ENCODE peak calls at places on chromosome 22, in ten cellular contexts. K, W, V, P, T, O, B, H, Z and Q are unnamed samples.

GRCh38 chr22:32951807-32952153 is 106.4 kb downstream of the SYN3 start:
- DNase-seq in B (no peak), P (no peak), Z (peak), O (no peak), W (no peak), T (no peak), K (no peak), H (no peak), V (no peak), Q (no peak)

GRCh38 chr22:34102633-34103032 is 182.4 kb upstream of the LARGE1 start:
- DNase-seq in W (no peak), O (no peak), B (no peak), V (no peak), Z (no peak), T (no peak), H (no peak), P (no peak), K (no peak), Q (no peak)

GRCh38 chr22:31082606-31083376 is 1.7 kb downstream of the SMTN start:
- DNase-seq in P (peak), K (no peak), O (peak), Z (no peak), W (peak), B (peak), H (peak), V (peak), T (peak), Q (no peak)

GRCh38 chr22:32788884-32789624 is 12.5 kb upstream of the TIMP3 start:
- DNase-seq in P (peak), O (no peak), Z (no peak), W (no peak), V (no peak), T (no peak), K (no peak), H (no peak), B (no peak), Q (no peak)

GRCh38 chr22:49717322-49717919 is 110.3 kb downstream of the BRD1 start:
- DNase-seq in P (no peak), Z (no peak), T (no peak), H (no peak), O (no peak), B (no peak), V (no peak), W (no peak), K (no peak), Q (no peak)

GRCh38 chr22:46061431-46062231 is 84.7 kb upstream of the WNT7B start:
- DNase-seq in Z (peak), T (no peak), O (no peak), K (no peak), P (no peak), W (no peak), V (peak), H (no peak), B (peak), Q (no peak)

GRCh38 chr22:42997577-42997976 is 17.4 kb downstream of the PACSIN2 start:
- DNase-seq in B (peak), T (no peak), P (no peak), W (no peak), O (no peak), H (no peak), K (no peak), Z (no peak), V (no peak), Q (no peak)

GRCh38 chr22:18110944-18111758 is 542 bp downstream of the TUBA8 start:
- DNase-seq in P (no peak), T (no peak), H (no peak), V (peak), O (no peak), W (no peak), Z (no peak), K (peak), B (no peak), Q (no peak)

GRCh38 chr22:29014773-29015172 is 46.9 kb downstream of the C22orf31 start:
- DNase-seq in W (no peak), B (no peak), Z (no peak), V (no peak), P (no peak), H (no peak), O (no peak), T (no peak), K (no peak), Q (no peak)

GRCh38 chr22:27198518-27199035 is 541.2 kb downstream of the MIAT start:
- DNase-seq in T (no peak), B (no peak), Z (no peak), O (no peak), K (no peak), W (no peak), H (no peak), V (no peak), P (no peak), Q (no peak)

GRCh38 chr22:38086001-38086845 is 2.2 kb upstream of the SLC16A8 start:
- DNase-seq in B (no peak), K (no peak), P (no peak), W (no peak), V (no peak), H (no peak), T (no peak), Z (peak), O (no peak), Q (no peak)

GRCh38 chr22:42376721-42377177 is 55.5 kb downstream of the NFAM1 start:
- DNase-seq in T (no peak), Z (peak), O (peak), H (no peak), W (peak), B (peak), V (no peak), P (peak), K (peak), Q (no peak)

GRCh38 chr22:47146941-47147340 is 384.5 kb downstream of the TBC1D22A start:
- DNase-seq in P (no peak), O (no peak), H (no peak), Z (no peak), K (peak), B (no peak), T (no peak), V (no peak), W (no peak), Q (no peak)

GRCh38 chr22:48905206-48905975 is 922.3 kb downstream of the BRD1 start:
- DNase-seq in V (no peak), K (no peak), W (no peak), T (no peak), B (no peak), O (no peak), Z (peak), H (no peak), P (no peak), Q (no peak)

GRCh38 chr22:42863349-42863911 is 6.4 kb upstream of the ARFGAP3 start:
- DNase-seq in K (no peak), O (no peak), T (peak), Z (no peak), P (peak), H (no peak), B (peak), W (no peak), V (no peak), Q (no peak)

GRCh38 chr22:50178871-50179869 is 6.5 kb upstream of the TRABD start:
- DNase-seq in O (no peak), W (no peak), Z (peak), K (no peak), B (no peak), P (no peak), T (no peak), H (no peak), V (no peak), Q (no peak)

GRCh38 chr22:46079861-46080821 is 70.2 kb upstream of the PPARA start:
- DNase-seq in Z (peak), O (no peak), P (peak), B (peak), T (no peak), W (peak), V (no peak), H (no peak), K (peak), Q (no peak)

GRCh38 chr22:37775785-37776638 is 31.7 kb upstream of the GCAT start:
- DNase-seq in V (no peak), B (peak), P (peak), O (no peak), K (no peak), W (no peak), H (no peak), Z (no peak), T (no peak), Q (no peak)

GRCh38 chr22:36510966-36511881 is 4.4 kb upstream of the FOXRED2 start:
- DNase-seq in K (no peak), P (peak), W (no peak), Z (no peak), H (no peak), V (peak), T (no peak), O (no peak), B (peak), Q (peak)

GRCh38 chr22:17120711-17121234 is 387 bp downstream of the TMEM121B start:
- DNase-seq in K (peak), B (no peak), Z (no peak), W (no peak), P (peak), H (no peak), V (peak), O (no peak), T (no peak), Q (no peak)

DNA sequence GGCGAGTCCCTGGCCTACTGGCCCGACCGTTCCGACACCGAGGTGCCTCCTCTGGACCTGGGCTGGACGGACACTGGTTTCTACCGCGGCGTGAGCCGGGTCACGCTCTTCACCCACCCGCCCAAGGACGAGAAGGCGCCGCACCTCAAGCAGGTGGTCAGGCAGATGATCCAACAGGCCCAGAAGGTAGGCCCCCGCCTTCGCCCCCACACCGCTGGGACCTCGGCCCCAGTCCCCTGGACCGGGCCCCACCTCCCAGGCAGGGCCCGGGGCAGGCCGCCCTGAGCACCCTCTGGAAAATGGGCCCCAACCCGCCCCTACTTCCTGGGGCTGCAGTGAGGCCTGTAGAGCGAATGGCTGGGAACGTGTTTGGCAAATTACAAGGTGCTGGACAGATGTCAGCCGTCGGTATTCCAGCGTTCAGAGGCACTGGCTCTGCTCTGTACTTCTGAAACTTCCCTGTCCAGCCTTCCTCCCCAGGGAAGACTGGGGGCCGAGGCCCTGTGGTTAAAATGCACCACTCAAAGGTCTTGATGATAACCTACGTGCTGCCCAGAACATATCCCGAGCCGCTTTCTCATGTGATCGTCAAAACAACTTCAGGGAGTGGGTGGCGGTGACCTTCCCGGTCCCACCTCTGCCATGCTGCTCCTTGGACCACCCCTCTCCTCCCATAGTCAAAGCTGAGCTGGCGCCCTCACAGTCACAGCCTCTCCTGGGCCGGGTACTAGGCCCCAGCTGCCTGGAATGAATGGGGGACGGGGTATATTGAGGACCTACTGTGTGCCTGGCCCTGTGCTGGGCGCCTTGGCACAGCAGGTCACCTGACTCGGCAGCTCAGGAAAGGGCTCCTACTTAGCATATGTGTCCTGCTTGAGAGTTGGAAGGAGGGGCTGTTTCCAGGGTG is 845 bp downstream of the FAM83F start:
- DNase-seq in T (no peak), W (peak), K (no peak), V (no peak), O (no peak), H (no peak), P (no peak), Z (no peak), B (no peak), Q (no peak)
- TF ChIP-seq CTCF in T (no peak), W (no peak), K (no peak), V (no peak), O (no peak), H (no peak), P (no peak), Z (no peak), B (no peak), Q (no peak)

GRCh38 chr22:21022507-21022906 is 7.5 kb downstream of the P2RX6 start:
- DNase-seq in Z (no peak), B (no peak), O (no peak), P (no peak), K (no peak), W (no peak), V (no peak), H (no peak), T (no peak), Q (no peak)

GRCh38 chr22:21020802-21021429 is 6.0 kb downstream of the P2RX6 start:
- DNase-seq in V (peak), B (no peak), W (no peak), T (no peak), H (no peak), K (no peak), O (no peak), P (no peak), Z (no peak), Q (peak)

GRCh38 chr22:21025266-21025665 is 7.1 kb downstream of the SLC7A4 start:
- DNase-seq in O (no peak), T (no peak), B (no peak), K (no peak), P (no peak), H (no peak), Z (no peak), W (no peak), V (no peak), Q (no peak)

GRCh38 chr22:21025763-21026755 is 6.3 kb downstream of the SLC7A4 start:
- DNase-seq in V (no peak), B (no peak), P (no peak), Z (no peak), O (no peak), H (no peak), T (no peak), W (no peak), K (no peak), Q (no peak)

DNA sequence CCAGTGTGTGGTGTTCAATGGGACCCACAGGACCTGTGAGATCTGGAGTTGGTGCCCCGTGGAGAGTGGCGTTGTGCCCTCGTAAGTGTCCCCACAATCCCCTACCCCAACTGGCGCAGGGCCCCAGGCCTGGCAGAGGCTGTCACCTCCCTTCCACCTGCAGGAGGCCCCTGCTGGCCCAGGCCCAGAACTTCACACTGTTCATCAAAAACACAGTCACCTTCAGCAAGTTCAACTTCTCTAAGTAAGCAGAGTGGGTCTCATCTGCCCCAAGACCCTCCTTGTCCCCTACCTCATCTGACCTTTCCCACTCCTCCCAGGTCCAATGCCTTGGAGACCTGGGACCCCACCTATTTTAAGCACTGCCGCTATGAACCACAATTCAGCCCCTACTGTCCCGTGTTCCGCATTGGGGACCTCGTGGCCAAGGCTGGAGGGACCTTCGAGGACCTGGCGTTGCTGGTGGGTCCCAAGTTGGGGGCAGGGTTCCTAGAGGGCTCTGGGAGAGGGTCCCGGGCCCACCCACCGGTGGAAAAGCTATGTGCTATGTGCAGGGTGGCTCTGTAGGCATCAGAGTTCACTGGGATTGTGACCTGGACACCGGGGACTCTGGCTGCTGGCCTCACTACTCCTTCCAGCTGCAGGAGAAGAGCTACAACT is 8.1 kb downstream of the P2RX6 start:
- DNase-seq in H (no peak), W (no peak), P (no peak), Z (no peak), O (no peak), B (no peak), T (no peak), K (no peak), V (no peak), Q (no peak)
- TF ChIP-seq CTCF in H (no peak), W (no peak), P (no peak), Z (no peak), O (no peak), B (no peak), T (no peak), K (no peak), V (peak), Q (peak)

GRCh38 chr22:44109417-44109816 is 71.3 kb upstream of the PARVG start:
- DNase-seq in B (no peak), K (no peak), H (no peak), Z (peak), O (no peak), T (no peak), W (no peak), V (no peak), P (no peak), Q (no peak)
- TF ChIP-seq CTCF in B (no peak), K (no peak), H (no peak), Z (no peak), O (no peak), T (no peak), W (no peak), V (no peak), P (no peak), Q (no peak)

GRCh38 chr22:22099833-22100812 is 117.5 kb upstream of the TOP3B start:
- DNase-seq in H (no peak), T (peak), B (peak), K (no peak), V (no peak), W (no peak), O (no peak), Z (no peak), P (no peak), Q (no peak)

GRCh38 chr22:22099194-22099486 is 116.6 kb upstream of the TOP3B start:
- DNase-seq in Z (no peak), V (no peak), O (no peak), P (no peak), T (no peak), B (no peak), H (no peak), W (no peak), K (no peak), Q (peak)

GRCh38 chr22:22106855-22107254 is 124.3 kb upstream of the TOP3B start:
- DNase-seq in Z (no peak), V (no peak), H (no peak), B (no peak), K (no peak), T (no peak), P (no peak), W (no peak), O (no peak), Q (no peak)

GRCh38 chr22:22105364-22105763 is 122.8 kb upstream of the TOP3B start:
- DNase-seq in Z (no peak), B (no peak), O (no peak), P (no peak), V (no peak), H (no peak), T (no peak), W (no peak), K (no peak), Q (no peak)

DNA sequence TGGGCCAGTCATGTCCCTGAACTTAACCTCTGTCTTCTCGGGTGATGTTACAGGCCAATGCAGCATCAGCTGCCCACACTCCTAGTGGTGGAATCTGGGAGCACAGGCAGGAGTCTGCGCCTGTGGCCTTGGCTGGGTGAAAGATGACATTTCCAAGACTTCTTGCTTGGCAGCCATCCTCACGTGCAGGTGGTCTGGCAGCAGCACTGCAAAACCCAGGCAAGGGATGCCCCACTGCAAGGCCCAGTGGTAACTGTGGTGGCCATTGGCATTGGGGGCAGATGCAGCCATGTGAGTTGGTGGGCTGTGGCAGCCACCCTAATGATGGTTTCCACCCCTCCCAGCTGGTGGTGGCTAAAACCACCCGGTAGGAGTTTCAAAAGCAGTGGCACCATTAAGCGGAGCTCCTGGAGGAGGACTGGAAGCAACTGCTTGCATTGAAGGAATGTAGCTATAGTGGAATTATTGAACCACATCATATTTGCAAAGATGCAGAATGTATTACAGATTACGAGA is 120.5 kb upstream of the TOP3B start:
- DNase-seq in H (no peak), O (no peak), K (no peak), B (peak), P (no peak), W (no peak), T (peak), Z (no peak), V (peak), Q (no peak)
- TF ChIP-seq CTCF in H (no peak), O (no peak), K (no peak), B (peak), P (peak), W (no peak), T (no peak), Z (no peak), V (peak), Q (peak)

DNA sequence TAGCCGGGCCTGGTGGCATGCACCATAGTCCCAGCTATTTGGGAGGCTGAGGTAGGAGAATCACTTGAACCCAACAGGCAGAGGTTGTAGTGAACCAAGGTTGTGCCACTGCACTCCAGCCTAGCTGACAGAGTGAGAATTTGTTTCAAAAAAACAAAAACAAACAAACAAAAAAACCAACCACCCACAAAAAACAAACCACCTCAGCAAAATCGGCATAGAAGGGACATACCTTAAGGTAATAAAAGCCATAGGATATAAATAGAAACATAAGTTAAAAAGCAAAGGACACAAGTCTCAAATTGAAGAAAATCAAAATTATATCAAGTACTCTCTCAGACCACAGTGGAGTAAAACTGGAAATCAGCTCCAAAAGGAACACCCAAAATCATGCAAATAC is 33.2 kb downstream of the PIWIL3 start:
- DNase-seq in Z (no peak), P (no peak), V (no peak), W (no peak), O (no peak), K (no peak), B (no peak), T (no peak), H (no peak), Q (no peak)
- TF ChIP-seq CTCF in Z (no peak), P (no peak), V (no peak), W (no peak), O (no peak), K (no peak), B (no peak), T (no peak), H (no peak), Q (no peak)